ENCODE peak calls at places on chromosome 20, in ten cellular contexts. K, C, P, T, H, G, N, Q, Z and D are unnamed samples.

GRCh38 chr20:17822039-17822438 is 122.3 kb downstream of the BANF2 start:
- DNase-seq in K (no peak), C (no peak), P (peak; percentile 76), T (no peak), H (peak; percentile 66), G (peak; percentile 79), N (no peak), Q (no peak), Z (peak; percentile 70), D (no peak)

GRCh38 chr20:8218861-8219260 is 86.8 kb downstream of the PLCB1 start:
- DNase-seq in K (no peak), C (no peak), P (no peak), T (no peak), H (no peak), G (no peak), N (no peak), Q (no peak), Z (no peak), D (no peak)

GRCh38 chr20:3813758-3814581 is 6.4 kb upstream of the AP5S1 start:
- DNase-seq in K (no peak), C (no peak), P (no peak), T (no peak), H (peak; percentile 65), G (no peak), N (no peak), Q (no peak), Z (peak; percentile 41), D (no peak)

GRCh38 chr20:4516851-4517250 is 204.9 kb upstream of the PRND start:
- DNase-seq in K (no peak), C (no peak), P (no peak), T (no peak), H (no peak), G (no peak), N (no peak), Q (no peak), Z (no peak), D (no peak)

GRCh38 chr20:23396961-23397620 is 24.2 kb downstream of the NAPB start:
- DNase-seq in K (no peak), C (no peak), P (no peak), T (no peak), H (no peak), G (no peak), N (peak; percentile 20), Q (no peak), Z (no peak), D (no peak)

GRCh38 chr20:21259346-21259745 is 43.8 kb upstream of the XRN2 start:
- DNase-seq in K (no peak), C (no peak), P (no peak), T (no peak), H (no peak), G (no peak), N (no peak), Q (no peak), Z (no peak), D (no peak)

GRCh38 chr20:4060054-4060795 is 44.9 kb upstream of the RNF24 start:
- DNase-seq in K (no peak), C (no peak), P (peak; percentile 91), T (peak; percentile 40), H (peak; percentile 72), G (peak; percentile 94), N (no peak), Q (peak; percentile 84), Z (peak; percentile 91), D (peak; percentile 81)

GRCh38 chr20:58271596-58272460 is 37.7 kb upstream of the RAB22A start:
- DNase-seq in K (no peak), C (no peak), P (no peak), T (no peak), H (no peak), G (no peak), N (no peak), Q (no peak), Z (no peak), D (no peak)

GRCh38 chr20:57475388-57476072 is 49.4 kb downstream of the CTCFL start:
- DNase-seq in K (no peak), C (no peak), P (no peak), T (no peak), H (peak; percentile 37), G (no peak), N (no peak), Q (no peak), Z (no peak), D (no peak)

GRCh38 chr20:2340136-2340535 is 40.6 kb upstream of the TGM6 start:
- DNase-seq in K (no peak), C (no peak), P (no peak), T (no peak), H (no peak), G (no peak), N (no peak), Q (no peak), Z (no peak), D (no peak)

GRCh38 chr20:63617876-63618265 is 9.0 kb downstream of the GMEB2 start:
- DNase-seq in K (no peak), C (no peak), P (no peak), T (no peak), H (no peak), G (no peak), N (no peak), Q (no peak), Z (no peak), D (no peak)
- TF ChIP-seq POLR2AphosphoS5 in K (no peak), C (no peak), P (no peak), T (no peak), H (no peak), G (no peak), N (no peak), Q (no peak), Z (no peak), D (no peak)

GRCh38 chr20:35541783-35542662 is at the start of gene ERGIC3:
- DNase-seq in K (peak; percentile 91), C (peak; percentile 86), P (peak; percentile 98), T (peak; percentile 77), H (peak; percentile 98), G (peak; percentile 95), N (peak; percentile 96), Q (peak; percentile 90), Z (peak; percentile 98), D (peak; percentile 97)
- TF ChIP-seq POLR2A in K (peak; percentile 71), C (peak; percentile 81), P (no peak), T (peak; percentile 78), H (no peak), G (peak; percentile 50), N (peak; percentile 78), Q (no peak), Z (no peak), D (peak; percentile 22)

GRCh38 chr20:53900380-53900999 is 169.9 kb downstream of the BCAS1 start:
- DNase-seq in K (no peak), C (no peak), P (no peak), T (no peak), H (no peak), G (no peak), N (peak; percentile 96), Q (no peak), Z (no peak), D (no peak)

GRCh38 chr20:53896647-53897046 is 173.7 kb downstream of the BCAS1 start:
- DNase-seq in K (no peak), C (no peak), P (no peak), T (no peak), H (no peak), G (no peak), N (no peak), Q (no peak), Z (no peak), D (no peak)

GRCh38 chr20:53897884-53898557 is 172.4 kb downstream of the BCAS1 start:
- DNase-seq in K (no peak), C (no peak), P (no peak), T (no peak), H (no peak), G (no peak), N (peak; percentile 89), Q (no peak), Z (peak; percentile 35), D (no peak)

GRCh38 chr20:53899351-53900167 is 170.8 kb downstream of the BCAS1 start:
- DNase-seq in K (peak; percentile 37), C (no peak), P (peak; percentile 69), T (peak; percentile 95), H (no peak), G (peak; percentile 43), N (peak; percentile 47), Q (no peak), Z (peak; percentile 46), D (no peak)

GRCh38 chr20:53898558-53898931 is 171.8 kb downstream of the BCAS1 start:
- DNase-seq in K (no peak), C (no peak), P (no peak), T (no peak), H (no peak), G (no peak), N (no peak), Q (no peak), Z (no peak), D (no peak)
- TF ChIP-seq POLR2AphosphoS5 in K (no peak), C (no peak), P (no peak), T (no peak), H (no peak), G (no peak), N (no peak), Q (no peak), Z (no peak), D (no peak)

GRCh38 chr20:38447251-38447661 is 12.1 kb upstream of the SNHG17 start:
- DNase-seq in K (no peak), C (no peak), P (no peak), T (no peak), H (no peak), G (no peak), N (no peak), Q (no peak), Z (no peak), D (no peak)

GRCh38 chr20:38445402-38445801 is 10.3 kb upstream of the SNHG17 start:
- DNase-seq in K (no peak), C (no peak), P (no peak), T (no peak), H (no peak), G (no peak), N (no peak), Q (no peak), Z (no peak), D (no peak)

GRCh38 chr20:38447931-38448675 is 13.0 kb upstream of the SNHG17 start:
- DNase-seq in K (no peak), C (no peak), P (no peak), T (no peak), H (no peak), G (no peak), N (no peak), Q (no peak), Z (no peak), D (no peak)

GRCh38 chr20:38445901-38446425 is 10.8 kb upstream of the SNHG17 start:
- DNase-seq in K (no peak), C (no peak), P (no peak), T (no peak), H (no peak), G (no peak), N (no peak), Q (no peak), Z (no peak), D (no peak)

DNA sequence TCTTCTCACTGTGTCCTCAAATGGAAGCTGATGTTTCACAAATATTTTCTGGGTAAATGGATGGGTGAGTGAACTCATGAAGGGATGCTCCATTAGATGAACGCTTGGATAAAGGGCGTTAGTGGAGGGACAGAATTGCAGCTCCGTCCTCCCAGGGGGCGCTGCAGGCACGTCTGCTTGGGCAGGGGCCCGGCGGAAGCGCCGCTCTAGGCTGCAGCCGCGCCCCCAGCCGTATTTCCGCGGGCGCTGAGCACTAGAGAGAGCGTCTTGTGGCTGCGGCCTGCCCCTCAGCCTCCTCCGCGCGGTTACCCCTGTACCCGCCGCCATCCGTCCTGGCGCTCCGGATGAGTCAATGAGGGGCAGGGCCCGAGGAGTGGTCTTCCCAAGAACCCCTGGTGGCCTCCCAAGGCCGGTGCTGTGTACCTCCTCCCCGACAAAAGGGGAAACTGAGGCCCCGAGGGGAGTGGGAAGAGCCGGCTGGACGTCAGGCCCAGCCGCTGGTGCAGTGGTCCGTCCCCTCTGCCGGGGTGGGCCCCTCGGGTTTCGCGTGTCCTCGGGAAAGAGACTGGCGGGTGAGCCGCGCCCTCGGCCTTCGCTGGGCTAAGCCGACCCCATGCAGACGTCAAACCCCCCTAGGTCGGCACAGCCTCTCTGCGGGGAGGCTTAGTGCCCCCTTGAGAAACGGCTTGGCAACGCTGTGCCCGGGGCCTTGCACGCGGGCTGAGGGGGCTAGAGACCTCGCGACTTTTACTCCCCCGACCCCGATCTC is 11.5 kb upstream of the SNHG17 start:
- DNase-seq in K (peak; percentile 87), C (peak; percentile 89), P (peak; percentile 92), T (peak; percentile 56), H (peak; percentile 93), G (peak; percentile 80), N (peak; percentile 88), Q (no peak), Z (peak; percentile 93), D (peak; percentile 75)
- TF ChIP-seq POLR2A in K (peak; percentile 96), C (peak; percentile 85), P (peak; percentile 71), T (peak; percentile 100), H (peak; percentile 55), G (peak; percentile 52), N (peak; percentile 97), Q (no peak), Z (no peak), D (peak; percentile 62)